ENCODE peak calls at places on chromosomes 5 and 9, in ten cellular contexts. P is adrenal gland; G is HS-27A; I is Caki2; W is adipocyte; K is neuronal stem cell; S is DMS79 treated with DMSO at 0.1 percent for 48 hours; D is stimulated activated CD8-positive, alpha-beta memory T cell treated with anti-CD3 and anti-CD28 coated beads, Interleukin-12 subunit alpha, Interleukin-12 subunit beta, amount 100 ng/mL, for 4 hours; Q is fibroblast of pulmonary artery; J is naive thymus-derived CD8-positive, alpha-beta T cell. C is an unnamed sample.

GRCh38 chr5:56534102-56534501 is 281.2 kb upstream of the MAP3K1 start:
- DNase-seq in G (no peak), Q (no peak), D (no peak), K (no peak), P (peak), J (no peak), W (no peak), I (peak), S (no peak), C (no peak)

GRCh38 chr9:81772144-81772543 is 82.8 kb upstream of the TLE1 start:
- DNase-seq in K (no peak), W (peak), S (no peak), G (peak), Q (no peak), P (no peak), I (no peak), J (no peak), D (no peak), C (peak)

GRCh38 chr9:14365667-14366066 is 51.7 kb upstream of the NFIB start:
- DNase-seq in W (no peak), Q (no peak), P (no peak), J (no peak), I (no peak), S (no peak), K (no peak), D (no peak), G (no peak), C (no peak)

GRCh38 chr5:178413992-178414391 is 176.2 kb downstream of the COL23A1 start:
- DNase-seq in P (no peak), W (no peak), S (no peak), G (no peak), D (no peak), K (no peak), Q (no peak), I (no peak), J (no peak), C (no peak)

GRCh38 chr9:85112376-85112775 is 442.8 kb downstream of the NTRK2 start:
- DNase-seq in K (no peak), Q (no peak), G (no peak), S (no peak), W (no peak), P (no peak), D (no peak), I (no peak), J (no peak), C (no peak)

GRCh38 chr5:139456776-139457175 is 5.8 kb downstream of the ECSCR start:
- DNase-seq in G (no peak), S (no peak), D (no peak), Q (no peak), J (no peak), P (no peak), W (no peak), I (no peak), K (no peak), C (no peak)

GRCh38 chr9:136151214-136151804 is 32.6 kb upstream of the TMEM250 start:
- DNase-seq in I (no peak), J (no peak), G (no peak), K (no peak), D (no peak), S (no peak), Q (no peak), P (no peak), W (no peak), C (no peak)

GRCh38 chr5:33441241-33441844 is 578 bp downstream of the TARS1 start:
- DNase-seq in I (no peak), W (peak), Q (no peak), P (peak), S (no peak), D (peak), K (no peak), G (no peak), J (no peak), C (peak)

GRCh38 chr5:138573949-138574670 is 1.1 kb downstream of the HSPA9 start:
- DNase-seq in Q (no peak), P (no peak), J (no peak), D (no peak), I (no peak), W (peak), G (no peak), S (no peak), K (no peak), C (no peak)

GRCh38 chr9:18014556-18014955 is 435.7 kb downstream of the SH3GL2 start:
- DNase-seq in I (no peak), J (no peak), K (no peak), D (no peak), G (no peak), P (no peak), Q (peak), S (no peak), W (no peak), C (no peak)

GRCh38 chr5:56029457-56029856 is 34.7 kb upstream of the IL6ST start:
- DNase-seq in Q (no peak), D (no peak), P (no peak), K (no peak), J (no peak), G (no peak), S (no peak), W (no peak), I (no peak), C (no peak)

GRCh38 chr9:68791169-68791568 is 86.1 kb downstream of the PIP5K1B start:
- DNase-seq in W (no peak), P (no peak), J (no peak), D (no peak), G (no peak), I (no peak), K (no peak), Q (no peak), S (no peak), C (no peak)

GRCh38 chr5:154311362-154311761 is 120.8 kb downstream of the GALNT10 start:
- DNase-seq in D (no peak), J (no peak), W (no peak), G (no peak), Q (no peak), P (peak), S (no peak), K (no peak), I (no peak), C (no peak)

GRCh38 chr5:12623408-12623807 is 719.2 kb upstream of the CTNND2 start:
- DNase-seq in W (no peak), K (no peak), G (no peak), J (no peak), S (no peak), I (no peak), P (no peak), Q (no peak), D (no peak), C (no peak)

GRCh38 chr9:107650321-107650720 is 160.8 kb upstream of the KLF4 start:
- DNase-seq in W (peak), G (no peak), D (no peak), P (no peak), K (no peak), I (no peak), S (no peak), J (no peak), Q (no peak), C (no peak)

GRCh38 chr5:125011014-125011413 is 264.6 kb upstream of the ZNF608 start:
- DNase-seq in D (no peak), I (no peak), S (no peak), Q (no peak), P (no peak), J (no peak), W (no peak), K (no peak), G (no peak), C (no peak)

GRCh38 chr5:134554319-134555222 is 29.1 kb downstream of the JADE2 start:
- DNase-seq in W (peak), K (no peak), Q (peak), J (no peak), I (peak), G (no peak), D (peak), P (peak), S (peak), C (peak)

GRCh38 chr5:83321656-83322055 is 149.9 kb upstream of the VCAN start:
- DNase-seq in S (no peak), G (no peak), K (no peak), W (peak), J (no peak), P (no peak), D (no peak), Q (peak), I (no peak), C (no peak)

GRCh38 chr5:88664630-88665029 is 218.4 kb downstream of the MEF2C start:
- DNase-seq in D (no peak), J (no peak), G (no peak), K (no peak), S (peak), W (no peak), P (no peak), I (no peak), Q (no peak), C (no peak)

GRCh38 chr9:138021251-138022056 is 143.9 kb downstream of the CACNA1B start:
- DNase-seq in Q (no peak), P (no peak), S (no peak), G (no peak), I (no peak), D (no peak), J (no peak), K (no peak), W (no peak), C (no peak)

GRCh38 chr9:136015656-136016055 is 54.5 kb upstream of the UBAC1 start:
- DNase-seq in Q (no peak), D (no peak), J (no peak), I (no peak), G (no peak), W (no peak), S (no peak), K (no peak), P (peak), C (no peak)

GRCh38 chr5:164735334-164735733 is 1229.9 kb downstream of the MAT2B start:
- DNase-seq in G (no peak), S (no peak), J (no peak), D (no peak), P (no peak), I (no peak), K (no peak), Q (no peak), W (no peak), C (no peak)

GRCh38 chr9:129318121-129319075 is 140.3 kb upstream of the IER5L start:
- DNase-seq in I (no peak), P (no peak), Q (no peak), G (no peak), D (no peak), J (no peak), S (peak), K (no peak), W (no peak), C (no peak)

C was measured in HS-5.